ENCODE peak calls at places on chromosomes 12 and 14, in four cellular contexts. H is pons, A is lung, X is left ventricle myocardium inferior. S is an unnamed sample.

GRCh38 chr12:106369624-106370346 is 12.2 kb downstream of the POLR3B start:
- DNase-seq in A (no peak), H (no peak), X (no peak), S (no peak)

GRCh38 chr14:38850664-38851063 is 252.4 kb downstream of the SEC23A start:
- DNase-seq in A (no peak), X (no peak), H (no peak), S (no peak)

GRCh38 chr14:95495538-95496025 is 20.9 kb downstream of the SYNE3 start:
- DNase-seq in A (no peak), H (peak), X (no peak), S (no peak)

GRCh38 chr14:85439696-85440328 is 90.1 kb upstream of the FLRT2 start:
- DNase-seq in H (no peak), A (no peak), X (no peak), S (no peak)

GRCh38 chr14:92646952-92647461 is 101.4 kb downstream of the LGMN start:
- DNase-seq in H (no peak), A (no peak), X (no peak), S (no peak)

GRCh38 chr14:69268763-69269162 is 8.8 kb downstream of the GALNT16 start:
- DNase-seq in X (no peak), A (no peak), H (no peak), S (no peak)

GRCh38 chr12:48966177-48966890 is 5.2 kb downstream of the WNT10B start:
- DNase-seq in A (no peak), H (no peak), X (no peak), S (no peak)

GRCh38 chr12:90407841-90408240 is 547.1 kb downstream of the CCER1 start:
- DNase-seq in A (no peak), X (no peak), H (no peak), S (no peak)

GRCh38 chr12:91567100-91567485 is 384.5 kb upstream of the DCN start:
- DNase-seq in X (no peak), A (no peak), H (no peak), S (no peak)

GRCh38 chr14:53055003-53055402 is 98.1 kb downstream of the DDHD1 start:
- DNase-seq in A (no peak), X (no peak), H (peak), S (no peak)

GRCh38 chr12:57133916-57134315 is 5.6 kb downstream of the LRP1 start:
- DNase-seq in A (no peak), X (peak), H (no peak), S (peak)

GRCh38 chr12:54988402-54989054 is 4.0 kb upstream of the TESPA1 start:
- DNase-seq in A (peak), X (peak), H (peak), S (peak)

GRCh38 chr12:95605087-95605486 is 53.8 kb upstream of the USP44 start:
- DNase-seq in X (no peak), H (no peak), A (no peak), S (no peak)

GRCh38 chr14:98022541-98023520 is 1225.6 kb downstream of the VRK1 start:
- DNase-seq in A (no peak), H (no peak), X (no peak), S (no peak)

GRCh38 chr12:10838461-10838860 is 10.8 kb downstream of the PRR4 start:
- DNase-seq in A (no peak), H (no peak), X (no peak), S (no peak)

GRCh38 chr12:32051511-32052299 is 54.9 kb upstream of the BICD1 start:
- DNase-seq in H (no peak), A (no peak), X (no peak), S (no peak)